ENCODE peak calls at places on chromosomes 16 and 17, in six cellular contexts. H is GM10248; S is stimulated activated CD4-positive, alpha-beta T cell treated with anti-CD3 and anti-CD28 coated beads, Interleukin-1b, Interleukin-23, amount 100 ng/mL, for 1 hour; B is NAMALWA; M is GM04504; K is activated T-cell treated with anti-CD3 and anti-CD28 coated beads, Interleukin-2, amount 50 U/mL, for 4 hours. F is an unnamed sample.

GRCh38 chr17:80397686-80398085 is 17.3 kb upstream of the ENDOV start:
- DNase-seq in B (no peak), K (no peak), H (no peak), M (no peak), S (no peak), F (no peak)

GRCh38 chr16:28924399-28924761 is 658 bp downstream of the RABEP2 start:
- DNase-seq in M (no peak), K (no peak), H (no peak), S (no peak), B (no peak), F (no peak)

GRCh38 chr17:59678946-59679345 is 28.3 kb downstream of the PTRH2 start:
- DNase-seq in B (no peak), M (no peak), H (no peak), K (no peak), S (no peak), F (no peak)

GRCh38 chr17:78692460-78693010 is 89.5 kb downstream of the CYTH1 start:
- DNase-seq in H (no peak), K (no peak), M (no peak), B (no peak), S (no peak), F (no peak)

GRCh38 chr16:70695351-70696070 is 9.7 kb upstream of the MTSS2 start:
- DNase-seq in S (no peak), K (no peak), H (no peak), B (no peak), M (no peak), F (no peak)

GRCh38 chr17:54435966-54436365 is 464.7 kb upstream of the TOM1L1 start:
- DNase-seq in H (no peak), M (no peak), B (no peak), K (no peak), S (no peak), F (no peak)

GRCh38 chr16:4140652-4141051 is 24.4 kb upstream of the ADCY9 start:
- DNase-seq in M (no peak), K (no peak), B (no peak), H (no peak), S (no peak), F (no peak)

GRCh38 chr17:82215095-82215971 is 2.7 kb upstream of the CCDC57 start:
- DNase-seq in H (peak), B (no peak), S (no peak), K (no peak), M (no peak), F (peak)

GRCh38 chr17:3615160-3615870 is 6.1 kb upstream of the TRPV1 start:
- DNase-seq in H (no peak), M (no peak), S (no peak), B (no peak), K (no peak), F (no peak)

GRCh38 chr17:15502315-15503112 is 35.1 kb upstream of the CDRT4 start:
- DNase-seq in K (peak), B (peak), S (peak), H (peak), M (peak), F (peak)

GRCh38 chr16:24723663-24724062 is 5.8 kb upstream of the TNRC6A start:
- DNase-seq in H (no peak), K (no peak), B (no peak), S (no peak), M (no peak), F (peak)

F was measured in trophoblast cell.